ENCODE peak calls at places on chromosomes 3 and 15, in eight cellular contexts. S, D, I, R, W, K, J and P are unnamed samples.

GRCh38 chr3:192751148-192751547 is 23.8 kb upstream of the FGF12 start:
- DNase-seq in S (no peak), D (no peak), I (no peak), R (no peak), W (no peak), K (no peak), J (no peak), P (no peak)

GRCh38 chr3:27557411-27557810 is 73.2 kb upstream of the SLC4A7 start:
- DNase-seq in S (no peak), D (no peak), I (no peak), R (no peak), W (no peak), K (no peak), J (no peak), P (no peak)

GRCh38 chr3:191123231-191123630 is 75.8 kb upstream of the OSTN start:
- DNase-seq in S (no peak), D (no peak), I (no peak), R (no peak), W (no peak), K (no peak), J (no peak), P (no peak)

GRCh38 chr3:50336452-50337174 is 4.0 kb downstream of the RASSF1 start:
- DNase-seq in S (no peak), D (no peak), I (peak; percentile 41), R (no peak), W (no peak), K (no peak), J (no peak), P (no peak)

GRCh38 chr3:38133557-38134405 is 3.1 kb downstream of the ACAA1 start:
- DNase-seq in S (no peak), D (no peak), I (no peak), R (no peak), W (no peak), K (no peak), J (peak; percentile 99), P (no peak)

GRCh38 chr3:117510396-117510795 is 800.8 kb downstream of the TUSC7 start:
- DNase-seq in S (no peak), D (no peak), I (no peak), R (no peak), W (no peak), K (no peak), J (no peak), P (no peak)

GRCh38 chr15:56469484-56469883 is 4.5 kb upstream of the MNS1 start:
- DNase-seq in S (no peak), D (no peak), I (no peak), R (no peak), W (no peak), K (no peak), J (peak; percentile 24), P (no peak)

GRCh38 chr3:9852528-9852927 is 8.7 kb upstream of the RPUSD3 start:
- DNase-seq in S (no peak), D (no peak), I (no peak), R (no peak), W (no peak), K (no peak), J (no peak), P (no peak)

GRCh38 chr3:102225407-102226132 is 209.2 kb upstream of the ZPLD1 start:
- DNase-seq in S (peak; percentile 56), D (no peak), I (peak; percentile 73), R (peak; percentile 80), W (peak; percentile 44), K (peak; percentile 42), J (peak; percentile 41), P (no peak)

GRCh38 chr3:105606052-105606451 is 239.3 kb downstream of the ALCAM start:
- DNase-seq in S (no peak), D (no peak), I (no peak), R (no peak), W (no peak), K (no peak), J (no peak), P (no peak)

GRCh38 chr3:152902141-152902669 is 67.3 kb downstream of the P2RY1 start:
- DNase-seq in S (no peak), D (no peak), I (no peak), R (no peak), W (no peak), K (no peak), J (no peak), P (no peak)

GRCh38 chr15:53978248-53978906 is at the start of gene UNC13C:
- DNase-seq in S (no peak), D (no peak), I (peak; percentile 56), R (peak; percentile 21), W (peak; percentile 30), K (no peak), J (peak; percentile 1), P (no peak)

GRCh38 chr3:114600571-114600970 is 306.7 kb downstream of the TIGIT start:
- DNase-seq in S (no peak), D (no peak), I (no peak), R (no peak), W (no peak), K (no peak), J (no peak), P (no peak)

GRCh38 chr3:67037615-67038014 is 39.5 kb downstream of the KBTBD8 start:
- DNase-seq in S (no peak), D (no peak), I (no peak), R (no peak), W (no peak), K (no peak), J (no peak), P (no peak)

GRCh38 chr3:195587406-195587805 is 3.7 kb upstream of the APOD start:
- DNase-seq in S (no peak), D (no peak), I (no peak), R (no peak), W (no peak), K (no peak), J (no peak), P (no peak)

GRCh38 chr15:50340431-50340830 is 14.6 kb downstream of the GABPB1 start:
- DNase-seq in S (no peak), D (no peak), I (no peak), R (no peak), W (no peak), K (no peak), J (no peak), P (no peak)

GRCh38 chr15:39756806-39757522 is 25.7 kb downstream of the FSIP1 start:
- DNase-seq in S (peak; percentile 47), D (peak; percentile 23), I (peak; percentile 88), R (peak; percentile 65), W (no peak), K (no peak), J (peak; percentile 43), P (peak; percentile 35)

GRCh38 chr3:2354702-2355101 is 256.0 kb downstream of the CNTN4 start:
- DNase-seq in S (no peak), D (no peak), I (peak; percentile 19), R (peak; percentile 1), W (peak; percentile 60), K (no peak), J (no peak), P (no peak)

GRCh38 chr15:90598679-90599078 is 69.0 kb downstream of the CRTC3 start:
- DNase-seq in S (no peak), D (no peak), I (no peak), R (no peak), W (no peak), K (no peak), J (no peak), P (no peak)

GRCh38 chr3:169146866-169147245 is 516.7 kb downstream of the MECOM start:
- DNase-seq in S (no peak), D (peak; percentile 22), I (no peak), R (no peak), W (no peak), K (no peak), J (no peak), P (no peak)

GRCh38 chr3:194023501-194024280 is 112.3 kb upstream of the HES1 start:
- DNase-seq in S (no peak), D (no peak), I (no peak), R (no peak), W (peak; percentile 74), K (no peak), J (no peak), P (no peak)
- TF ChIP-seq REST in S (no peak), D (no peak), I (no peak), R (no peak), W (no peak), K (no peak), J (no peak), P (no peak)

DNA sequence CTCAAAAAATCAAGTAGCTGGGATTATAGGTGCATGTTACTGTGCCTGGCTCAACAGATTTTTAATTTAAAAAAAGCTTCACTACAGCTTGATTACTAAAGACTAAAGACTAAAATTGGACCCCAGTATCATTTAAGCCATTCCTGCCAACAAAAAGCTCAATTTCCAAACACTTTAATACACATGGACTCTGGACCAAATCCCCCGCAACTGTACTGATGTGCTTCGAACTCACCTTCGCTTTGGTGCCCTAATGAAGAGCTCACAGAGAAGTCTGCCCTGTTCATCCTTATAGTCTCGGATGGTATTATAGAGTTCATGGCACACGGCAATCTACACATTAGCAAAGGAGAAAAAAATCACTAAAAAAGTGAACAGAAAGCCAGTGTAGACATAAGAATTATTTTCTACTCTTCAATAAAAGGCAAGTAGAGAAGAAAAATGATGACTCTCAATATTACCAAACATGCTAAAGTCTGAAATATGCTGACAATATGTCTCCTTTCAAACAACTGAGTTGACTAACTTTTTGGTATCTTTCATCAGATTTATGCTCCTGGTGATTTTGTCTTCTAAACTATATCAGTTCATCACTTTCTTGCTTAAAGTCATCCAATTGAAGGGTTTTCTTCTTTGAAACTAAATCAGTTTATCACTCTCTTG is 7.3 kb downstream of the PBRM1 start:
- DNase-seq in S (no peak), D (no peak), I (no peak), R (no peak), W (no peak), K (no peak), J (no peak), P (no peak)
- H3K4me1 ChIP-seq in S (peaks cover 12% of the 10 kb centered on the region), D (peaks cover 25% of the 10 kb centered on the region), I (no peaks in the 10 kb centered on the region), R (peaks cover 21% of the 10 kb centered on the region), W (no peaks in the 10 kb centered on the region), K (peaks cover 17% of the 10 kb centered on the region), J (peaks cover 52% of the 10 kb centered on the region), P (peaks cover 11% of the 10 kb centered on the region)

GRCh38 chr3:66033241-66034138 is 5.2 kb downstream of the MAGI1 start:
- DNase-seq in S (no peak), D (no peak), I (no peak), R (no peak), W (no peak), K (no peak), J (no peak), P (no peak)

GRCh38 chr3:66037986-66038369 is 740 bp downstream of the MAGI1 start:
- DNase-seq in S (no peak), D (no peak), I (no peak), R (no peak), W (peak; percentile 64), K (no peak), J (no peak), P (no peak)

GRCh38 chr3:66036586-66037061 is 2.1 kb downstream of the MAGI1 start:
- DNase-seq in S (no peak), D (no peak), I (peak; percentile 72), R (no peak), W (no peak), K (no peak), J (no peak), P (no peak)

GRCh38 chr3:66037330-66037985 is 1.3 kb downstream of the MAGI1 start:
- DNase-seq in S (no peak), D (peak; percentile 7), I (peak; percentile 86), R (peak; percentile 26), W (peak; percentile 57), K (no peak), J (peak; percentile 68), P (no peak)

GRCh38 chr3:66035763-66036477 is 2.8 kb downstream of the MAGI1 start:
- DNase-seq in S (no peak), D (no peak), I (peak; percentile 86), R (no peak), W (no peak), K (no peak), J (peak; percentile 59), P (no peak)
- H3K4me3 ChIP-seq in S (no peak overlapping the region), D (no peak overlapping the region), I (peak overlapping the region; percentile 94), R (no peak overlapping the region), W (peak overlapping the region; percentile 93), K (no peak overlapping the region), J (peak overlapping the region; percentile 97), P (no peak overlapping the region)

GRCh38 chr3:162370136-162370535 is 873.5 kb downstream of the OTOL1 start:
- DNase-seq in S (no peak), D (no peak), I (peak; percentile 6), R (no peak), W (no peak), K (no peak), J (no peak), P (no peak)
- TF ChIP-seq REST in S (no peak), D (no peak), I (no peak), R (no peak), W (no peak), K (no peak), J (no peak), P (no peak)